ENCODE peak calls at places on chromosome 4, in nine cellular contexts. B, G, U, I, H, X, O, Q and E are unnamed samples.

GRCh38 chr4:23631255-23631950 is 258.4 kb downstream of the PPARGC1A start:
- DNase-seq in U (no peak), G (no peak), X (no peak), B (no peak), H (no peak), Q (no peak), I (no peak), O (no peak), E (no peak)

GRCh38 chr4:41362647-41363383 is 106.1 kb downstream of the UCHL1 start:
- DNase-seq in G (no peak), B (no peak), O (no peak), I (no peak), U (peak; percentile 65), H (no peak), Q (no peak), X (no peak), E (no peak)

GRCh38 chr4:21012851-21013331 is 312.6 kb downstream of the PACRGL start:
- DNase-seq in B (no peak), O (no peak), X (peak; percentile 5), Q (no peak), H (no peak), U (no peak), G (peak; percentile 3), I (no peak), E (no peak)

GRCh38 chr4:156295676-156296075 is 342.0 kb upstream of the CTSO start:
- DNase-seq in U (no peak), H (no peak), Q (no peak), I (no peak), B (no peak), G (peak; percentile 41), O (no peak), X (no peak), E (no peak)

GRCh38 chr4:3255611-3256186 is 6.7 kb downstream of the MSANTD1 start:
- DNase-seq in O (peak; percentile 83), X (no peak), Q (peak; percentile 6), B (no peak), G (no peak), H (no peak), I (no peak), U (no peak), E (no peak)

GRCh38 chr4:113781439-113782040 is 20.0 kb upstream of the CAMK2D start:
- DNase-seq in Q (no peak), O (no peak), X (no peak), I (no peak), U (peak; percentile 14), G (peak; percentile 70), B (no peak), H (no peak), E (no peak)

GRCh38 chr4:58953575-58953974 is 1843.4 kb upstream of the IGFBP7 start:
- DNase-seq in X (no peak), B (no peak), G (no peak), H (no peak), Q (no peak), O (no peak), U (no peak), I (no peak), E (no peak)

GRCh38 chr4:57094482-57095223 is 15.5 kb downstream of the IGFBP7 start:
- DNase-seq in G (peak; percentile 70), U (no peak), H (no peak), O (no peak), X (no peak), Q (no peak), B (no peak), I (no peak), E (no peak)

GRCh38 chr4:6229095-6229494 is 28.7 kb upstream of the JAKMIP1 start:
- DNase-seq in H (no peak), G (no peak), Q (no peak), U (no peak), O (no peak), I (no peak), B (no peak), X (no peak), E (no peak)

GRCh38 chr4:26204911-26205368 is 115.9 kb upstream of the RBPJ start:
- DNase-seq in U (no peak), I (no peak), H (no peak), B (no peak), G (no peak), X (no peak), Q (peak; percentile 96), O (peak; percentile 72), E (no peak)

GRCh38 chr4:37246891-37247290 is 2.3 kb downstream of the NWD2 start:
- DNase-seq in G (no peak), Q (no peak), H (no peak), O (no peak), I (no peak), X (no peak), U (no peak), B (no peak), E (no peak)

GRCh38 chr4:7876096-7876993 is 63.3 kb downstream of the AFAP1 start:
- DNase-seq in O (no peak), X (no peak), G (peak; percentile 72), U (peak; percentile 57), H (no peak), Q (no peak), I (no peak), B (no peak), E (no peak)

GRCh38 chr4:25654971-25655963 is at the start of gene SLC34A2:
- DNase-seq in O (peak; percentile 94), U (peak; percentile 75), B (no peak), H (no peak), Q (peak; percentile 59), I (no peak), X (no peak), G (no peak), E (no peak)

GRCh38 chr4:133969202-133969873 is 232.3 kb downstream of the PABPC4L start:
- DNase-seq in Q (no peak), H (peak; percentile 29), U (no peak), O (no peak), X (peak; percentile 20), G (peak; percentile 75), B (no peak), I (no peak), E (no peak)

GRCh38 chr4:185304944-185305690 is 90.6 kb downstream of the LRP2BP start:
- DNase-seq in I (no peak), H (peak; percentile 7), X (no peak), Q (no peak), U (peak; percentile 82), B (no peak), G (peak; percentile 41), O (no peak), E (no peak)

GRCh38 chr4:170089274-170089742 is 448 bp downstream of the AADAT start:
- DNase-seq in B (no peak), X (peak; percentile 21), Q (peak; percentile 16), H (no peak), G (peak; percentile 52), U (peak; percentile 63), O (peak; percentile 20), I (no peak), E (no peak)

GRCh38 chr4:159823743-159824142 is 720.9 kb downstream of the RAPGEF2 start:
- DNase-seq in B (no peak), U (no peak), I (no peak), H (no peak), Q (no peak), X (no peak), O (no peak), G (peak; percentile 28), E (no peak)

GRCh38 chr4:6225469-6225868 is 25.1 kb upstream of the JAKMIP1 start:
- DNase-seq in X (no peak), Q (no peak), B (no peak), H (no peak), I (no peak), O (no peak), G (peak; percentile 40), U (peak; percentile 79), E (no peak)

DNA sequence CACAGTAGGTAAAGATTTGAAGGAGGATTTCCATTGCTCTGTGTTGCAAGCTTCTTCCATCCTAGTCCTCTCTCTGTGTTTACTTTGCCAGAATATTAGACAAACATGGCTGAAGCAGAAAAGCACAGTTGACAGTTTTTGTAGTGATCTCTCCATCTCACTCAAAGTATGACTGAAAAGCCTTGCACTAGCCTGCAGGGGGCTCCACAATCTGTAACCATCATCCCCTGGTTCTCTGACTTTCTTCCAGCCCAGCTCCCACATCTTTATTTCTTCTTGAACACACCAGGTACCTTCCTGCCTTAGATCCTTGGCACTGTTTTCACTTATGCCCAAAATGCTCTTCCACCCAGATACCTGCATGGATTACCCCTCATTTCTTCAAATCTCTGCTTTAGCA is 34.1 kb upstream of the HHIP start:
- DNase-seq in G (peak; percentile 55), U (peak; percentile 51), O (no peak), B (no peak), H (peak; percentile 14), X (no peak), I (no peak), Q (peak; percentile 39), E (no peak)
- TF ChIP-seq CTCF in G (peak; percentile 77), U (peak; percentile 62), O (no peak), B (peak; percentile 57), H (peak; percentile 60), X (peak; percentile 47), I (peak; percentile 27), Q (no peak), E (peak; percentile 28)

DNA sequence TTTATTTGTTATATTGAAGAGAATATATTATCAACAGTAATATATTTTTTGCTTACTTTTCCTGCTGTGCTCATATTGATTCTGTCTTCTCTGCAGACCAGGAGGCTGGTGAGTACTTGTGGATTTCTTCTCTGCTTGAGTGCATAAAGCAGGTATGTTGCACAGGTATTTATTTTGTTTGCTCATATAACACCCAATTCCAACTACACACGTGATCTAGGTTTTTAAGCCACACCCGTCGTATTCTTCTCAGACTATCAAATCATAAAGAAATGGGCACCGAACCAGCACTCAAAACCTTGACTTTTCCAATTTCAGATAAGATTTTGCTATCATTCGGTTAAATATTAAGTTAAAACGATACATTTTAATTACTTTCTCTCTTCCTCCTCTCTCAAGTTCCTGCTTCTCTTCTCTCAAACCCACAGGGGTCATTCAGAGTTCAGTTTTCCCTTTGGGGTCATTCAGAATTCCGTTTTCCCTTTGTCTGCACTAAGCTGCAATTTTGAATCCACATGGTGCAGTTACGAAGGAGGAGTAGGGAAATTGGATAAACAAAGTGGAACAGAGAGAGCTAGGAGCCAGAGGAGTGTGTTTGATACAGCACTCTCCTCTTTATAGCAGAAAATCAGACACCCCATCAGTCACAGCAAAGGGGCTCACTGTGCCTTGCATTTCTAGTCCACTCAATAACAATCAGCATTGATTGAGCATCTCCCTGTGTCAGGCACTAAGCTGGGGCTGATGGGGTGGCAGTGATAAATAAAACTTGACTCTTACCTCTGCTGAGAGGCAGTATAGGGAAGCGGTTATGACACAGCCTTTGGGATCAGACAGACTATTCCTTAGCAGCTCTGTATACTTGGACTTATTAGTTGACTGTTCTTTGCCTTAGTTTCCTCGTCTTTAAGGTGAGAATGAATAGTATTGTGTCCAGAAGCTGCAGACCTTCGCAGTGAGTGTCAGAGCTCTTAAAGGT is at the start of gene ADH1C:
- DNase-seq in H (no peak), O (no peak), G (peak; percentile 34), U (no peak), B (no peak), I (no peak), X (no peak), Q (peak; percentile 12), E (no peak)
- H3K4me3 ChIP-seq in H (no peak within 1 kb of the TSS), O (no peak within 1 kb of the TSS), G (no peak within 1 kb of the TSS), U (no peak within 1 kb of the TSS), B (no peak within 1 kb of the TSS), I (peak within 1 kb of the TSS; percentile 15), X (no peak within 1 kb of the TSS), Q (no peak within 1 kb of the TSS), E (no peak within 1 kb of the TSS)

GRCh38 chr4:66741081-66741480 is 804.2 kb downstream of the CENPC start:
- DNase-seq in B (no peak), O (no peak), G (no peak), X (no peak), Q (no peak), H (no peak), I (no peak), U (no peak), E (no peak)
- TF ChIP-seq CTCF in B (no peak), O (no peak), G (no peak), X (no peak), Q (no peak), H (no peak), I (no peak), U (no peak), E (no peak)

GRCh38 chr4:83335691-83336090 is 1.0 kb upstream of the HPSE start:
- DNase-seq in B (no peak), Q (no peak), X (no peak), G (no peak), U (no peak), H (no peak), I (no peak), O (no peak), E (no peak)
- H3K4me3 ChIP-seq in B (no peak overlapping the region), Q (no peak overlapping the region), X (no peak overlapping the region), G (no peak overlapping the region), U (no peak overlapping the region), H (no peak overlapping the region), I (peak overlapping the region; percentile 68), O (no peak overlapping the region), E (peak overlapping the region; percentile 60)